ENCODE peak calls at places on chromosomes 5 and 9, in nine cellular contexts. Z is lung; Q is left ventricle myocardium inferior; S is CD8-positive, alpha-beta T cell; T is fibroblast of lung; E is bronchial epithelial cell; U is colonic mucosa; P is lower lobe of right lung; G is AG09319. R is an unnamed sample.

GRCh38 chr5:76801159-76801802 is 17.5 kb upstream of the F2RL1 start:
- DNase-seq in Z (no peak), Q (peak; percentile 48), S (no peak), T (peak; percentile 95), E (peak; percentile 88), U (no peak), P (no peak), G (peak; percentile 40), R (no peak)

GRCh38 chr9:121684381-121685145 is 33.1 kb downstream of the DAB2IP start:
- DNase-seq in Z (no peak), Q (no peak), S (no peak), T (no peak), E (no peak), U (peak; percentile 62), P (peak; percentile 64), G (no peak), R (peak; percentile 52)

GRCh38 chr5:74243634-74244033 is 396.9 kb downstream of the ENC1 start:
- DNase-seq in Z (no peak), Q (no peak), S (no peak), T (peak; percentile 34), E (peak; percentile 79), U (no peak), P (no peak), G (no peak), R (no peak)

GRCh38 chr5:139997276-139997675 is 45.8 kb downstream of the NRG2 start:
- DNase-seq in Z (no peak), Q (no peak), S (no peak), T (no peak), E (no peak), U (no peak), P (no peak), G (no peak), R (no peak)

GRCh38 chr5:132001647-132002561 is 9.6 kb downstream of the ACSL6 start:
- DNase-seq in Z (no peak), Q (no peak), S (no peak), T (peak; percentile 51), E (peak; percentile 17), U (no peak), P (peak; percentile 28), G (no peak), R (peak; percentile 65)

GRCh38 chr9:93099551-93100264 is 3.7 kb downstream of the CARD19 start:
- DNase-seq in Z (no peak), Q (no peak), S (no peak), T (no peak), E (no peak), U (no peak), P (peak; percentile 44), G (no peak), R (no peak)

GRCh38 chr5:45507174-45507573 is 189.0 kb downstream of the HCN1 start:
- DNase-seq in Z (no peak), Q (no peak), S (no peak), T (no peak), E (no peak), U (no peak), P (no peak), G (no peak), R (no peak)

GRCh38 chr5:98179791-98180755 is 593.4 kb upstream of the RGMB start:
- DNase-seq in Z (no peak), Q (no peak), S (no peak), T (peak; percentile 17), E (peak; percentile 17), U (no peak), P (no peak), G (no peak), R (no peak)

GRCh38 chr9:120579139-120579749 is 723 bp downstream of the CDK5RAP2 start:
- DNase-seq in Z (peak; percentile 59), Q (no peak), S (no peak), T (no peak), E (peak; percentile 22), U (peak; percentile 31), P (no peak), G (no peak), R (peak; percentile 4)

GRCh38 chr9:131799177-131799823 is 59.4 kb upstream of the RAPGEF1 start:
- DNase-seq in Z (peak; percentile 31), Q (peak; percentile 41), S (peak; percentile 59), T (peak; percentile 32), E (peak; percentile 25), U (peak; percentile 62), P (no peak), G (peak; percentile 5), R (peak; percentile 54)

GRCh38 chr9:131803758-131804411 is 64.0 kb upstream of the RAPGEF1 start:
- DNase-seq in Z (no peak), Q (no peak), S (no peak), T (no peak), E (no peak), U (no peak), P (no peak), G (no peak), R (no peak)

GRCh38 chr9:131800366-131800765 is 60.5 kb upstream of the RAPGEF1 start:
- DNase-seq in Z (no peak), Q (no peak), S (no peak), T (no peak), E (no peak), U (no peak), P (no peak), G (no peak), R (no peak)

GRCh38 chr9:131800885-131801284 is 61.0 kb upstream of the RAPGEF1 start:
- DNase-seq in Z (no peak), Q (no peak), S (no peak), T (no peak), E (no peak), U (no peak), P (no peak), G (no peak), R (no peak)

DNA sequence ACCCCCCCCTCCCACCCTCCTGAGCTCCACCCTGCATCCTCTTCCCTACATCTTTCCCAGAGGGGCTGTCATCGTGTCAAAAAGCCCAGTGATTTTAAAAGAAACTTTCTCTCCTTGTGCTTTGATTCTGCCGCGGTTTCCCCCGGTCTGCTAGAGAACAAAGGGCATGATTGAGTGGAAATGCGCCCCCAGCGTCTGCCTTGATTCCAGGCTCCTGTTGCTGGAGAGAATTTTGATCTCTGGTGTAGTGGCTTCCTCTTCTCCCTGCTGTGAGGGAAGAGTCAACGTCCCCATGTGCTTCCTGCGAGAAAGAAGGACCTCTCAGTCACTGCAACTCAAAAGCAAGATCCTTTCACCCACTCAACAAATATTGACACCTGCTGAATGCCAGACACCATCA is 61.9 kb upstream of the RAPGEF1 start:
- DNase-seq in Z (no peak), Q (no peak), S (no peak), T (no peak), E (no peak), U (no peak), P (no peak), G (no peak), R (no peak)
- TF ChIP-seq CTCF in Z (no peak), Q (no peak), S (no peak), T (no peak), E (no peak), U (no peak), P (no peak), G (no peak), R (no peak)

GRCh38 chr5:128844354-128844923 is 120.8 kb upstream of the SLC27A6 start:
- DNase-seq in Z (no peak), Q (no peak), S (no peak), T (peak; percentile 10), E (peak; percentile 48), U (no peak), P (no peak), G (no peak), R (no peak)
- TF ChIP-seq CTCF in Z (no peak), Q (peak; percentile 55), S (no peak), T (peak; percentile 22), E (peak; percentile 5), U (peak; percentile 26), P (peak; percentile 26), G (peak; percentile 12), R (no peak)

DNA sequence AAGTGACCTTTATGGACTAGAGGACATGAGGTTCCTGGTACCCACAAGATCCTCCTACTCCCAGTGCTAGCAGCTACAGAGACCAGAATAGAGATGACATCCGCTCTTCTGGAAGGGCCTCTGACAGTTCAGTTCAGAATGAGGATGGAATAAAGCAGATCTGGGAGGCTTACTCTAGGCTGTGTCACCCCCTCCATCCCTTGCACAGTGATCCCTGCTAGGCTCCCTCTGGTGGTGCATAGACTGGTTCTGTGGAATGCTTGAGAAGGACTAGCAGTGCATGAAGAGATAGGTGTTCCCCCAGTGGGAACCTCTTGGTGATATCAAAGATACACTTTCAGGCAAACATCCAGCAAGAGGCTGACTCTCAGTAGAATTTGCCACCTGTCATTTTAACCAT is 83.0 kb downstream of the NPR3 start:
- DNase-seq in Z (no peak), Q (no peak), S (no peak), T (no peak), E (peak; percentile 35), U (no peak), P (no peak), G (no peak), R (peak; percentile 18)
- TF ChIP-seq CTCF in Z (no peak), Q (peak; percentile 27), S (no peak), T (peak; percentile 50), E (peak; percentile 47), U (no peak), P (no peak), G (peak; percentile 31), R (no peak)

GRCh38 chr5:135660826-135661555 is 82.2 kb upstream of the CXCL14 start:
- DNase-seq in Z (peak; percentile 10), Q (no peak), S (no peak), T (peak; percentile 6), E (no peak), U (no peak), P (no peak), G (no peak), R (no peak)

GRCh38 chr5:135655326-135655725 is 76.5 kb upstream of the CXCL14 start:
- DNase-seq in Z (no peak), Q (no peak), S (no peak), T (no peak), E (no peak), U (no peak), P (no peak), G (no peak), R (no peak)

GRCh38 chr5:135662104-135662503 is 83.3 kb upstream of the CXCL14 start:
- DNase-seq in Z (no peak), Q (no peak), S (no peak), T (no peak), E (no peak), U (no peak), P (no peak), G (no peak), R (no peak)

GRCh38 chr5:135654646-135655045 is 75.9 kb upstream of the CXCL14 start:
- DNase-seq in Z (no peak), Q (no peak), S (no peak), T (no peak), E (no peak), U (no peak), P (no peak), G (no peak), R (no peak)

DNA sequence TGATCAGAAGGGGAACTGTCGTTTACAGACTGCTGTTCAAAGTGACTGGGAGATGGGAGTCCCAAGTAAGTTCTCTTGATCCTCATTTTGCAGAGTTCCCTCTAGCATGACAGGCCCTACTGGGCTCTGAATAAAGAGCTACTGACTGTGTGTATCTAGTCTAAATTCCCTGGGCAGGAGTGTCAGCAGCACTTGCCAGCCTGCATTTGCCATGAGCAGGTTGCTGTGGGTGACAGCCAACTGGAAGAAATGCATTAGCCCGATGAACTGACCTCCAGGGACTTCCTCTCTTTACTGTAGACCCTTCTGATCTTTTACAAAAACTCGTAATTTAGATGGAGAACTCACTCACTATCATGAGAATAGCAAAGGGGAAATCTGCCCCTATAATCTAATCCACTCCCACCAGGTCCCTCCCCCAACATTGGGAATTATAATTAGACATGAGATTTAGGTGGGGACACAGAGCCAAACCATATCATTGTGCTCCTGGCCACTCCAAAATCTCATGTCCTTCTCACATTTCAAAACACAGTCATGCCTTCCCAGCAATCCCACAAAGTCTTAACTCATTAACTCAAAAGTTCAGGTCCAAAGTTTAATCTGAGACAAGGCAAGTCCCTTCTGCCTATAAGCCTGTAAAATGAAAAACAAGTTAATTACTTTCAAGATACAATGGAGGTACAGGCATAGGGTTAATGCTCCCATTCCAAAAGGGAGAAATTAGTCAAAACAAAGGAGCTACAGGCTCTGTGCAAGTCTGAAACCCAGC is 78.9 kb upstream of the CXCL14 start:
- DNase-seq in Z (peak; percentile 19), Q (no peak), S (no peak), T (no peak), E (no peak), U (no peak), P (no peak), G (no peak), R (no peak)
- TF ChIP-seq CTCF in Z (no peak), Q (no peak), S (no peak), T (no peak), E (no peak), U (no peak), P (no peak), G (no peak), R (no peak)

R was measured in Calu3.